ENCODE peak calls at places on chromosomes 6 and 20, in nine cellular contexts. O is AG10803; D is ovary; K is lower lobe of right lung; X is neural progenitor cell; U is BJ; J is tibial nerve; Y is endodermal cell; P is CD8-positive, alpha-beta T cell. C is an unnamed sample.
A peak's percentile ranks its signal among the peaks of the same experiment; 100 is the strongest.

GRCh38 chr6:120077489-120077888 is 727.9 kb upstream of the MAN1A1 start:
- DNase-seq in O (peak; percentile 10), D (no peak), K (no peak), X (peak; percentile 53), U (no peak), J (no peak), Y (peak; percentile 75), P (no peak), C (no peak)

GRCh38 chr6:90175627-90176538 is 120.8 kb downstream of the BACH2 start:
- DNase-seq in O (no peak), D (no peak), K (no peak), X (no peak), U (no peak), J (no peak), Y (no peak), P (no peak), C (no peak)

GRCh38 chr6:131372535-131372934 is 200.5 kb upstream of the ARG1 start:
- DNase-seq in O (peak; percentile 17), D (no peak), K (no peak), X (no peak), U (no peak), J (no peak), Y (no peak), P (no peak), C (peak; percentile 21)

GRCh38 chr6:9711313-9711712 is 703.6 kb downstream of the TFAP2A start:
- DNase-seq in O (no peak), D (no peak), K (no peak), X (no peak), U (no peak), J (no peak), Y (no peak), P (no peak), C (no peak)

GRCh38 chr6:37018152-37019064 is 13.0 kb downstream of the FGD2 start:
- DNase-seq in O (peak; percentile 86), D (peak; percentile 91), K (peak; percentile 91), X (peak; percentile 92), U (peak; percentile 41), J (peak; percentile 94), Y (peak; percentile 97), P (peak; percentile 78), C (peak; percentile 61)

GRCh38 chr20:53382263-53382844 is 211.3 kb downstream of the ZNF217 start:
- DNase-seq in O (no peak), D (no peak), K (no peak), X (no peak), U (no peak), J (no peak), Y (no peak), P (no peak), C (no peak)

GRCh38 chr6:49912193-49912592 is 45.9 kb upstream of the CRISP1 start:
- DNase-seq in O (no peak), D (no peak), K (no peak), X (no peak), U (no peak), J (no peak), Y (no peak), P (no peak), C (no peak)

GRCh38 chr6:83853968-83854501 is 875 bp downstream of the RIPPLY2 start:
- DNase-seq in O (no peak), D (no peak), K (no peak), X (peak; percentile 52), U (no peak), J (no peak), Y (peak; percentile 82), P (no peak), C (no peak)

GRCh38 chr6:20921533-20921932 is 387.3 kb downstream of the CDKAL1 start:
- DNase-seq in O (peak; percentile 72), D (no peak), K (no peak), X (no peak), U (peak; percentile 23), J (no peak), Y (no peak), P (no peak), C (peak; percentile 31)

GRCh38 chr6:150659046-150659763 is 59.5 kb downstream of the PLEKHG1 start:
- DNase-seq in O (no peak), D (no peak), K (no peak), X (no peak), U (no peak), J (no peak), Y (no peak), P (no peak), C (no peak)

GRCh38 chr6:75449625-75450206 is 43.9 kb downstream of the FILIP1 start:
- DNase-seq in O (peak; percentile 56), D (no peak), K (peak; percentile 42), X (no peak), U (peak; percentile 66), J (no peak), Y (no peak), P (no peak), C (no peak)

GRCh38 chr6:18276610-18277009 is 12.3 kb upstream of the DEK start:
- DNase-seq in O (no peak), D (no peak), K (no peak), X (peak; percentile 45), U (no peak), J (no peak), Y (no peak), P (no peak), C (no peak)
- H3K4me3 ChIP-seq in O (peak overlapping the region; percentile 59), D (no peak overlapping the region), K (no peak overlapping the region), X (peak overlapping the region; percentile 72), U (no peak overlapping the region), J (no peak overlapping the region), Y (peak overlapping the region; percentile 74), P (no peak overlapping the region), C (no peak overlapping the region)

GRCh38 chr20:58407201-58407873 is 18.3 kb downstream of the VAPB start:
- DNase-seq in O (no peak), D (no peak), K (no peak), X (no peak), U (no peak), J (no peak), Y (no peak), P (no peak), C (no peak)

GRCh38 chr20:58407966-58408557 is 19.0 kb downstream of the VAPB start:
- DNase-seq in O (peak; percentile 28), D (no peak), K (no peak), X (no peak), U (no peak), J (no peak), Y (no peak), P (no peak), C (no peak)

GRCh38 chr20:58406422-58407001 is 17.5 kb downstream of the VAPB start:
- DNase-seq in O (no peak), D (no peak), K (no peak), X (no peak), U (no peak), J (no peak), Y (no peak), P (no peak), C (no peak)

GRCh38 chr20:58403272-58403671 is 14.2 kb downstream of the VAPB start:
- DNase-seq in O (no peak), D (no peak), K (no peak), X (no peak), U (no peak), J (no peak), Y (no peak), P (no peak), C (no peak)

DNA sequence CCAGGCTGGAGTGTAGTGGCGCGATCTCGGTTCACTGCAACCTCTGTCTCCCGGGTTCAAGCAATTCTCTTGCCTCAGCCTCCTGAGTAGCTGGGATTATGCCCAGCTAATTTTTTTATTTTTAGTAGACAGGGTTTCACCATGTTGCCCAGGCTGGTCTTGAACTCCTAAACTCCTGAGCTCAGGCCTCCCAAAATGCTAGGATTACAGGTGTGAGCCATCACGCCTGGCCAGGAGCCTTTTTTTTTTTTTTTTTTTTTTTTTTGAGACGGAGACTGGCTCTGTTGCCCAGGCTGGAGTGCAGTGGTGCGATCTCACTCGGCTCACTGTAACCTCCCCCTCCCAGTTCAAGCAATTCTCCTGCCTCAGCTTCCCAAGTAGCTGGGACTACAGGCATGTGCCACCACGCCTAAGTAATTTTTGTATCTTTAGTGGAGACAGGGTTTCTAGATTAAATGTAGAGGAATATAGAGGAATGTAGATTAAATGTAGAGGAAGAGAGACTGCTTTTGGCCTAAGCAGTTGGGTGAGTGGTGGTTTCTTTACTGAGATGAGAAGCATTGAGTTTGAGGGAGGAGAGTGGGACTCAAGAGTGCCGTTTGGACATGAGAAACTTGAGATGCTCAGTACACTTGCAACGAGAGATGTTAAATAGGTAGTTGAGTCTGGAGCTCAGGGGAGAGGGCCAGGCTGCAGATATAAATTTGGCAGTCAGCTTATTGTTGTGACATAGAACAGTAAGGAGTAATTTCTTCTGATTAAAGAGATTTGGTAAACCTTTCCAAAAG is 16.7 kb downstream of the VAPB start:
- DNase-seq in O (no peak), D (no peak), K (no peak), X (no peak), U (no peak), J (peak; percentile 1), Y (no peak), P (no peak), C (no peak)
- H3K4me3 ChIP-seq in O (no peak overlapping the region), D (no peak overlapping the region), K (no peak overlapping the region), X (no peak overlapping the region), U (no peak overlapping the region), J (no peak overlapping the region), Y (no peak overlapping the region), P (no peak overlapping the region), C (no peak overlapping the region)

GRCh38 chr6:112235956-112236355 is 18.4 kb downstream of the LAMA4 start:
- DNase-seq in O (peak; percentile 66), D (no peak), K (no peak), X (no peak), U (no peak), J (no peak), Y (no peak), P (no peak), C (no peak)

GRCh38 chr6:112234596-112234995 is 19.8 kb downstream of the LAMA4 start:
- DNase-seq in O (peak; percentile 87), D (no peak), K (no peak), X (no peak), U (no peak), J (no peak), Y (no peak), P (no peak), C (no peak)

GRCh38 chr6:112232845-112233256 is 21.5 kb downstream of the LAMA4 start:
- DNase-seq in O (peak; percentile 69), D (peak; percentile 43), K (no peak), X (no peak), U (no peak), J (peak; percentile 49), Y (no peak), P (no peak), C (peak; percentile 85)

GRCh38 chr6:112231609-112232060 is 22.7 kb downstream of the LAMA4 start:
- DNase-seq in O (peak; percentile 64), D (no peak), K (no peak), X (no peak), U (peak; percentile 61), J (no peak), Y (no peak), P (no peak), C (no peak)

GRCh38 chr6:112233864-112234263 is 20.5 kb downstream of the LAMA4 start:
- DNase-seq in O (peak; percentile 97), D (no peak), K (no peak), X (no peak), U (peak; percentile 80), J (no peak), Y (no peak), P (no peak), C (peak; percentile 82)
- H3K4me3 ChIP-seq in O (no peak overlapping the region), D (no peak overlapping the region), K (no peak overlapping the region), X (no peak overlapping the region), U (no peak overlapping the region), J (no peak overlapping the region), Y (no peak overlapping the region), P (no peak overlapping the region), C (no peak overlapping the region)

DNA sequence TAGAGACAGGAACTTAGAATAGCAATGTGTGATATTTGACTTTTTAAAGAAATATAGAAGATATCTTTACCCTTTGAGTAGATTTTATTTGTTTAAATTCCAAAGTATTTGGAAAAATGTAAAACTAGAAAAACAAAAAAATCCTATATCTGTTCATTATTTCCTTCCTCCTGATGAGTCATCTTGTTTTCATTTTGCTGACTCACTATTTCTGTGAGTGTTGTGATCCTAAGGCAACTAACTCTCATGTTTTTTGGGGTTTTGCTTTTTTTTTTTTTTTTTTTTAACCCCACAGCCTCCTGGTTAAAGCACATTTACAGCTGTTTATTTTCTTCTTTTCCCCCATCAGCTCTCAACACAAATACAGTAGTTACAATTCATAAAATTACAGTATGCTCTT is 37.8 kb upstream of the THEMIS start:
- DNase-seq in O (peak; percentile 70), D (no peak), K (no peak), X (no peak), U (no peak), J (no peak), Y (no peak), P (no peak), C (peak; percentile 18)
- H3K4me3 ChIP-seq in O (no peak overlapping the region), D (no peak overlapping the region), K (no peak overlapping the region), X (no peak overlapping the region), U (no peak overlapping the region), J (no peak overlapping the region), Y (no peak overlapping the region), P (no peak overlapping the region), C (no peak overlapping the region)